ENCODE peak calls at places on chromosome 12, in four cellular contexts. Z is H1, R is HepG2, Y is GM12878. A is an unnamed sample.

GRCh38 chr12:72075891-72076557 is 137.4 kb downstream of the TPH2 start:
- DNase-seq in R (no peak), Y (no peak), Z (no peak), A (no peak)

GRCh38 chr12:3753549-3754284 is 808 bp upstream of the CRACR2A start:
- DNase-seq in R (no peak), Z (peak; percentile 44), Y (no peak), A (no peak)

GRCh38 chr12:38102197-38102596 is 214.4 kb upstream of the ALG10B start:
- DNase-seq in R (no peak), Z (no peak), Y (no peak), A (no peak)

GRCh38 chr12:130497991-130498390 is 160.3 kb downstream of the PIWIL1 start:
- DNase-seq in Y (no peak), R (no peak), Z (no peak), A (no peak)

GRCh38 chr12:22014783-22015144 is 31.3 kb upstream of the CMAS start:
- DNase-seq in Z (no peak), Y (no peak), R (no peak), A (no peak)

GRCh38 chr12:64650762-64651161 is 40.5 kb downstream of the RASSF3 start:
- DNase-seq in R (no peak), Z (no peak), Y (no peak), A (no peak)

GRCh38 chr12:97109441-97109840 is 202.4 kb downstream of the NEDD1 start:
- DNase-seq in R (no peak), Y (no peak), Z (no peak), A (no peak)

GRCh38 chr12:46126050-46126727 is 135.8 kb upstream of the SCAF11 start:
- DNase-seq in Y (no peak), R (no peak), Z (no peak), A (no peak)

GRCh38 chr12:13784504-13784903 is 196.9 kb downstream of the GRIN2B start:
- DNase-seq in Z (no peak), Y (no peak), R (no peak), A (no peak)

GRCh38 chr12:114166360-114166759 is 200.2 kb upstream of the RBM19 start:
- DNase-seq in Z (peak; percentile 71), R (peak; percentile 9), Y (no peak), A (peak; percentile 78)

GRCh38 chr12:94149781-94150482 is 1.6 kb downstream of the PLXNC1 start:
- DNase-seq in Z (peak; percentile 69), Y (no peak), R (no peak), A (no peak)

GRCh38 chr12:94146166-94146565 is 2.2 kb upstream of the PLXNC1 start:
- DNase-seq in R (no peak), Y (no peak), Z (no peak), A (no peak)

GRCh38 chr12:94148841-94149780 is 734 bp downstream of the PLXNC1 start:
- DNase-seq in R (no peak), Z (peak; percentile 85), Y (no peak), A (no peak)

GRCh38 chr12:94147377-94147990 is 893 bp upstream of the PLXNC1 start:
- DNase-seq in Z (peak; percentile 41), Y (no peak), R (no peak), A (no peak)

DNA sequence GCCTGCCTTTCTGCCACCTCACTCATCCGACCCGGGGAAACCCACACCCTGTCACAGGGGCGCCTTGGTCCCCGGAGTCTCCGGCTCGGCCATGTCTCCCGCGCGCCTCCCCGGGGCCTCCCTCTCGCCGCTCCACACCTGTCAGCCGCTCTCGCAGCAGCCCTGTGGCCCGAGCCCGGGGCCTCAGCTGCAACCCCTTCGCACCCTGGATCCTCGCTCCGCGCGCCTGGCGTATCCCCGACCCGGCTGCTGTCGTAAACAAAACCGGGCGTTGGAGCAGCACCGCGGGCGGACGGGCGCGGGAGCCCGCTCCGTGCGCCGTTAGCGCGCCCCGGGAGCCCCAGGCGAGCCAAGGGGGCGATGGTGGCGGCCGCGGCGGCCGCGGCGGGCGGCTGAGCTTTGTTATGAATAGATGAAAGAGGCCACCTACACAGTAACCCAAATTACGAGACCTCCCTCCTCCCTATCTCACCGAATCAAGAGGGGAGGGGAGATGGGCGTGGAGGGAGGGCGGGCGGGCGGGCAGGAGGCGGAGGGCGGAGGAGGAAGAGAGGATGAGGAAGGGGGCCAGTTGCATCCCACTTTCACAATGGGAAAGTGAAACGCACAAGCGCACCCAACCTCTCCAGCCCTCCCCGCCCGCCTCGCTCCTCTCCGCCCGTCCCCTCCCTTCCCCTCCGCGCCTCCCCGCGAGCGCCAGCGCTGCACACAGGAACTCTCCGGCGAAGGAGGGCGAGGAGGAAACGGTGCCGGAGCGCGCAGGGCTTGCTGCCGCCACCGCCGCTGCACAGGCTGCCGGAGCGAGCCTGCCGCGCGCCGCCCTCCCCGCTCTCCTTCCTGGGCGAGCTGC is at the start of gene PLXNC1:
- DNase-seq in Z (peak; percentile 78), Y (no peak), R (no peak), A (no peak)
- H3K9ac ChIP-seq in Z (no peak within 1 kb of the TSS), Y (peak within 1 kb of the TSS; percentile 82), R (peak within 1 kb of the TSS; percentile 72), A (peak within 1 kb of the TSS; percentile 85)

GRCh38 chr12:7092229-7092985 is at the start of gene C1R:
- DNase-seq in R (peak; percentile 48), Z (peak; percentile 85), Y (no peak), A (peak; percentile 86)

GRCh38 chr12:7091660-7092228 is 501 bp downstream of the C1R start:
- DNase-seq in R (no peak), Z (no peak), Y (no peak), A (no peak)

GRCh38 chr12:7090222-7090998 is 1.8 kb downstream of the C1R start:
- DNase-seq in Y (no peak), Z (no peak), R (no peak), A (peak; percentile 99)

GRCh38 chr12:7089196-7089871 is 2.9 kb downstream of the C1R start:
- DNase-seq in Y (no peak), Z (no peak), R (no peak), A (no peak)

DNA sequence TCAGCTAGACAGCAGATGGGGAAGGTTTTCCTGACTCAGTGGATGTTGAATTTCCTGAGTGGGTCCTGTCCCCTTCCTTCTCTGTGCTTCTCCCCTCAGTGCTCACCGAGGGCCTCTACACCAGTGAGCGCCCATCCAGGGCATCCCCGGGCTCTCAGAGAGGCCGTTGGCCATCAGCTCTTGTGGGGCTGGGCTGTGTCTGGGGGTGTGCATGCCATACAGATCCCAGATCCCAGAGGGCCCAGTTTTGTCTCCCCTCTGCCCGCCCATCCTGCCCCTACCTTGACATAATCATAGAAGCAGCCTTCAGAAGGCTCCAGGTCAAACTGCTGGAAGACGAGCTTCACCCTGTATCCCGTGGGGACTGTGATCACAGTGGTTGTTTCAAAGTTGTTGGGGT is 1.1 kb downstream of the C1R start:
- DNase-seq in Y (no peak), Z (no peak), R (no peak), A (no peak)
- H3K4me3 ChIP-seq in Y (no peak overlapping the region), Z (no peak overlapping the region), R (no peak overlapping the region), A (no peak overlapping the region)

DNA sequence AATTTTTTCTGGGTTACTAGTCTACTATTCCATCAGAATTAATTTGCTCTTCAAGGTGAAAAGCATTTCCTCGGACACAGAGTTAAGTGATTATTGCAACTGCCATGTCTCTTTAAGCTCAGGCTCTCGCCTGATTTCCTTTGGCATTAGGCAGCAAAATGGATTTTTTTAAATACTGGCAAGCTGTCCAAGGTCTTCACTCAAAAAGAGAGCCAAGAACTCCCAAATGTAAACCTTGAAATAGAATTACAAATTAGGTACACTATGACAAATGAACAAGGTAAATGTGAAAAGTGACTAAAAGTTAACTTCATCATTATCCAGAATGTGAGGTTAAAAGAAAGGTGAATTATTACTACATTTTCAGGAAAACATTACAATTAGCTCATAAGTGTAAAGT is 111.9 kb downstream of the GARIN6 start:
- DNase-seq in Z (no peak), R (no peak), Y (no peak), A (no peak)
- TF ChIP-seq SUZ12 in Z (no peak), R (no peak), Y (no peak), A (no peak)

GRCh38 chr12:90091809-90092208 is 383.2 kb upstream of the ATP2B1 start:
- DNase-seq in Y (no peak), R (no peak), Z (no peak), A (no peak)
- H3K9ac ChIP-seq in Y (no peak overlapping the region), R (no peak overlapping the region), Z (no peak overlapping the region), A (no peak overlapping the region)

GRCh38 chr12:107580750-107581529 is 104.7 kb upstream of the PWP1 start:
- DNase-seq in Z (peak; percentile 59), Y (no peak), R (no peak), A (no peak)
- H3K4me3 ChIP-seq in Z (peak overlapping the region; percentile 24), Y (no peak overlapping the region), R (no peak overlapping the region), A (no peak overlapping the region)

A was measured in NT2/D1.